ENCODE peak calls at places on chromosome 15, in ten cellular contexts. W is KG1; E is A549; D is RPMI8226; N is NCI-H1436; Z is cerebellar cortex; O is CD4-positive, alpha-beta T cell; X is bronchial epithelial cell; A is stimulated activated CD4-positive, alpha-beta T cell treated with anti-CD3 and anti-CD28 coated beads, Interleukin-12 subunit alpha, Interleukin-12 subunit beta, amount 100 ng/mL, for 4 hours; Y is HTR-8/SVneo. R is an unnamed sample.

GRCh38 chr15:90033448-90033847 is 32.3 kb downstream of the ZNF710 start:
- DNase-seq in D (no peak), O (no peak), N (no peak), E (no peak), Y (no peak), W (no peak), X (no peak), Z (no peak), A (no peak), R (no peak)

GRCh38 chr15:56964182-56964581 is 45.7 kb downstream of the TCF12 start:
- DNase-seq in E (no peak), Z (no peak), O (no peak), N (no peak), X (no peak), D (no peak), Y (no peak), A (no peak), W (no peak), R (no peak)

GRCh38 chr15:90881978-90882721 is 2.2 kb upstream of the FES start:
- DNase-seq in Y (no peak), X (no peak), W (no peak), O (no peak), N (no peak), D (no peak), E (no peak), A (no peak), Z (no peak), R (no peak)

GRCh38 chr15:34682673-34683072 is 72.1 kb downstream of the GJD2 start:
- DNase-seq in N (no peak), Z (no peak), A (no peak), E (no peak), Y (peak; percentile 12), X (peak; percentile 99), W (no peak), D (no peak), O (no peak), R (no peak)

GRCh38 chr15:76614725-76615124 is 278.2 kb downstream of the ISL2 start:
- DNase-seq in N (no peak), X (no peak), O (no peak), Y (no peak), W (no peak), A (no peak), Z (no peak), E (no peak), D (no peak), R (no peak)

GRCh38 chr15:74156018-74156417 is 17.5 kb upstream of the ISLR start:
- DNase-seq in X (no peak), Z (no peak), O (no peak), Y (no peak), N (no peak), E (no peak), W (no peak), D (no peak), A (no peak), R (no peak)

GRCh38 chr15:78142332-78142731 is 6.8 kb upstream of the IDH3A start:
- DNase-seq in A (no peak), N (no peak), D (no peak), Z (no peak), O (no peak), X (no peak), W (no peak), Y (no peak), E (no peak), R (no peak)

GRCh38 chr15:78840661-78841060 is 29.4 kb upstream of the ADAMTS7 start:
- DNase-seq in D (peak; percentile 12), W (no peak), E (no peak), X (peak; percentile 19), A (no peak), Z (no peak), O (no peak), Y (no peak), N (peak; percentile 14), R (peak; percentile 78)

GRCh38 chr15:64452988-64453688 is 7.2 kb upstream of the ZNF609 start:
- DNase-seq in Z (peak; percentile 78), D (no peak), A (no peak), O (no peak), N (peak; percentile 26), E (no peak), X (no peak), Y (no peak), W (no peak), R (no peak)

GRCh38 chr15:25862469-25863066 is 559 bp downstream of the ATP10A start:
- DNase-seq in E (no peak), O (peak; percentile 61), Z (no peak), X (peak; percentile 17), Y (no peak), D (peak; percentile 68), N (no peak), W (no peak), A (peak; percentile 53), R (no peak)

GRCh38 chr15:58558777-58559176 is 127.0 kb downstream of the LIPC start:
- DNase-seq in X (no peak), D (no peak), Z (no peak), E (no peak), A (no peak), O (no peak), N (no peak), W (no peak), Y (no peak), R (no peak)

GRCh38 chr15:65828566-65828965 is 36.5 kb upstream of the DENND4A start:
- DNase-seq in Y (no peak), Z (no peak), O (no peak), D (no peak), X (no peak), E (no peak), A (no peak), N (no peak), W (no peak), R (no peak)

GRCh38 chr15:101044625-101045235 is 125.6 kb downstream of the LRRK1 start:
- DNase-seq in Z (no peak), O (no peak), A (no peak), D (no peak), Y (no peak), X (no peak), N (no peak), E (no peak), W (no peak), R (no peak)

GRCh38 chr15:47587938-47588817 is 129.1 kb upstream of the SEMA6D start:
- DNase-seq in X (no peak), E (no peak), D (no peak), W (no peak), Y (no peak), Z (no peak), N (no peak), O (no peak), A (no peak), R (no peak)

GRCh38 chr15:65328506-65329297 is 24.2 kb downstream of the RNU5B-1 start:
- DNase-seq in O (no peak), E (no peak), Z (no peak), D (no peak), W (no peak), N (no peak), X (no peak), Y (no peak), A (no peak), R (no peak)

GRCh38 chr15:58924326-58924725 is 9.2 kb downstream of the SLTM start:
- DNase-seq in Z (no peak), N (no peak), A (no peak), W (no peak), E (no peak), O (no peak), D (no peak), X (no peak), Y (no peak), R (no peak)

GRCh38 chr15:62472616-62473299 is 307.7 kb upstream of the C2CD4B start:
- DNase-seq in X (no peak), O (no peak), N (no peak), Z (no peak), D (no peak), W (no peak), E (no peak), A (no peak), Y (peak; percentile 50), R (no peak)

GRCh38 chr15:56749982-56750381 is 16.7 kb upstream of the ZNF280D start:
- DNase-seq in Z (no peak), W (no peak), Y (no peak), D (no peak), X (no peak), A (no peak), N (no peak), E (no peak), O (no peak), R (no peak)

GRCh38 chr15:63727542-63727941 is 106.2 kb downstream of the HERC1 start:
- DNase-seq in O (no peak), N (no peak), X (no peak), E (no peak), Y (no peak), A (no peak), W (no peak), Z (no peak), D (no peak), R (no peak)

GRCh38 chr15:66999046-66999557 is 66.3 kb upstream of the SMAD3 start:
- DNase-seq in Z (no peak), X (no peak), W (no peak), N (no peak), A (no peak), O (no peak), D (no peak), E (no peak), Y (no peak), R (no peak)

GRCh38 chr15:96462768-96463167 is 132.3 kb downstream of the NR2F2 start:
- DNase-seq in W (no peak), Z (no peak), O (no peak), A (no peak), X (no peak), Y (no peak), N (no peak), D (no peak), E (no peak), R (no peak)

GRCh38 chr15:22855791-22856190 is 17.3 kb downstream of the NIPA2 start:
- DNase-seq in A (no peak), Y (no peak), X (no peak), D (no peak), E (no peak), O (no peak), W (no peak), N (no peak), Z (no peak), R (no peak)

GRCh38 chr15:86394866-86395265 is 315.2 kb downstream of the AGBL1 start:
- DNase-seq in D (no peak), W (no peak), O (no peak), N (no peak), Y (no peak), E (no peak), X (no peak), Z (no peak), A (no peak), R (no peak)

R was measured in Kasumi-1.